ENCODE peak calls at places on chromosomes 11 and 22, in eight cellular contexts. A is HuH-7; H is uterus; U is GM12865; B is effector memory CD4-positive, alpha-beta T cell; S is GF-D8; P is stimulated activated CD4-positive, alpha-beta T cell treated with anti-CD3 and anti-CD28 coated beads, Interleukin-12 subunit alpha, Interleukin-12 subunit beta, amount 100 ng/mL, for 48 hours; L is kidney glomerular epithelial cell. O is an unnamed sample.

GRCh38 chr22:37386441-37386840 is 40.8 kb downstream of the ELFN2 start:
- DNase-seq in U (no peak), B (no peak), L (no peak), H (no peak), A (no peak), S (no peak), P (no peak), O (no peak)

GRCh38 chr11:94851864-94852581 is 83.9 kb downstream of the AMOTL1 start:
- DNase-seq in U (no peak), H (no peak), P (no peak), L (no peak), B (no peak), S (no peak), A (no peak), O (no peak)

GRCh38 chr11:119266063-119266462 is 50.9 kb downstream of the MCAM start:
- DNase-seq in S (no peak), H (no peak), L (no peak), P (no peak), U (no peak), B (no peak), A (no peak), O (no peak)

GRCh38 chr22:48431014-48431413 is 1396.7 kb downstream of the BRD1 start:
- DNase-seq in S (no peak), U (no peak), H (no peak), L (no peak), B (no peak), A (no peak), P (no peak), O (no peak)

GRCh38 chr11:8267831-8268529 is 4.3 kb upstream of the LMO1 start:
- DNase-seq in A (no peak), U (no peak), L (no peak), H (peak), P (no peak), S (no peak), B (no peak), O (no peak)

GRCh38 chr11:86577663-86578636 is 94.5 kb downstream of the ME3 start:
- DNase-seq in L (peak), U (no peak), A (peak), B (no peak), P (no peak), H (peak), S (no peak), O (no peak)

GRCh38 chr11:13685461-13686108 is 17.1 kb downstream of the FAR1 start:
- DNase-seq in B (no peak), P (no peak), H (no peak), L (no peak), A (no peak), S (no peak), U (no peak), O (no peak)

GRCh38 chr11:75365711-75366181 is 14.3 kb upstream of the ARRB1 start:
- DNase-seq in P (no peak), L (no peak), B (no peak), H (no peak), U (no peak), S (peak), A (no peak), O (no peak)

GRCh38 chr11:33735426-33736147 is 636 bp downstream of the CD59 start:
- DNase-seq in U (peak), S (peak), P (peak), H (no peak), A (peak), B (peak), L (no peak), O (no peak)

GRCh38 chr11:132064987-132065620 is 694.7 kb downstream of the NTM start:
- DNase-seq in A (no peak), S (no peak), L (peak), U (no peak), P (no peak), B (no peak), H (no peak), O (peak)

GRCh38 chr11:26558191-26558590 is 13.9 kb downstream of the MUC15 start:
- DNase-seq in S (no peak), B (no peak), A (no peak), U (no peak), P (no peak), H (no peak), L (no peak), O (no peak)

GRCh38 chr11:22491826-22492225 is 133.8 kb downstream of the FANCF start:
- DNase-seq in U (no peak), A (no peak), H (no peak), P (no peak), S (no peak), L (no peak), B (no peak), O (peak)

O was measured in amniotic stem cell.